ENCODE peak calls at places on chromosomes 5 and 9, in seven cellular contexts. One of them, this sample, is unnamed.
A peak's percentile ranks its signal among the peaks of the same experiment; 100 is the strongest.

GRCh38 chr5:16886366-16886736 is 49.7 kb downstream of the MYO10 start:
- DNase-seq in HepG2: no peak
- DNase-seq in body of pancreas: no peak
- DNase-seq in A549: no peak
- DNase-seq in transverse colon: no peak
- DNase-seq in uterus: peak; percentile 40
- DNase-seq in K562: no peak
- DNase-seq in this sample: peak; percentile 54

GRCh38 chr5:113612060-113612496 is 98.6 kb downstream of the YTHDC2 start:
- DNase-seq in HepG2: peak; percentile 7
- DNase-seq in uterus: no peak
- DNase-seq in K562: peak; percentile 39
- DNase-seq in A549: peak; percentile 41
- DNase-seq in transverse colon: no peak
- DNase-seq in body of pancreas: no peak
- DNase-seq in this sample: no peak

GRCh38 chr9:80191108-80191507 is 619.3 kb downstream of the TLE4 start:
- DNase-seq in uterus: no peak
- DNase-seq in HepG2: no peak
- DNase-seq in transverse colon: no peak
- DNase-seq in A549: no peak
- DNase-seq in body of pancreas: no peak
- DNase-seq in K562: no peak
- DNase-seq in this sample: no peak

GRCh38 chr5:54288568-54289217 is 21.7 kb downstream of the ARL15 start:
- DNase-seq in body of pancreas: no peak
- DNase-seq in K562: no peak
- DNase-seq in transverse colon: no peak
- DNase-seq in A549: no peak
- DNase-seq in HepG2: no peak
- DNase-seq in uterus: no peak
- DNase-seq in this sample: no peak

GRCh38 chr9:94630281-94630680 is 9.0 kb downstream of the FBP1 start:
- DNase-seq in uterus: no peak
- DNase-seq in A549: no peak
- DNase-seq in body of pancreas: no peak
- DNase-seq in transverse colon: no peak
- DNase-seq in K562: no peak
- DNase-seq in HepG2: no peak
- DNase-seq in this sample: no peak

GRCh38 chr5:102760815-102761214 is 5.7 kb downstream of the PAM start:
- DNase-seq in A549: no peak
- DNase-seq in HepG2: no peak
- DNase-seq in uterus: no peak
- DNase-seq in body of pancreas: no peak
- DNase-seq in K562: no peak
- DNase-seq in transverse colon: no peak
- DNase-seq in this sample: no peak

GRCh38 chr9:130707225-130707976 is 13.8 kb downstream of the EXOSC2 start:
- DNase-seq in A549: peak; percentile 33
- DNase-seq in uterus: peak; percentile 52
- DNase-seq in HepG2: peak; percentile 63
- DNase-seq in transverse colon: peak; percentile 76
- DNase-seq in body of pancreas: peak; percentile 81
- DNase-seq in K562: peak; percentile 75
- DNase-seq in this sample: peak; percentile 77

GRCh38 chr9:113664176-113664875 is 200.8 kb downstream of the RGS3 start:
- DNase-seq in HepG2: no peak
- DNase-seq in A549: no peak
- DNase-seq in K562: no peak
- DNase-seq in transverse colon: no peak
- DNase-seq in body of pancreas: no peak
- DNase-seq in uterus: no peak
- DNase-seq in this sample: no peak

GRCh38 chr5:131536211-131536826 is 98.7 kb downstream of the RAPGEF6 start:
- DNase-seq in uterus: no peak
- DNase-seq in body of pancreas: no peak
- DNase-seq in HepG2: no peak
- DNase-seq in transverse colon: no peak
- DNase-seq in A549: no peak
- DNase-seq in K562: peak; percentile 28
- DNase-seq in this sample: no peak

GRCh38 chr5:139636975-139637408 is 11.2 kb upstream of the CXXC5 start:
- DNase-seq in uterus: no peak
- DNase-seq in A549: no peak
- DNase-seq in K562: peak; percentile 70
- DNase-seq in transverse colon: no peak
- DNase-seq in HepG2: no peak
- DNase-seq in body of pancreas: no peak
- DNase-seq in this sample: no peak

GRCh38 chr9:73009649-73010288 is 56.9 kb upstream of the ALDH1A1 start:
- DNase-seq in HepG2: no peak
- DNase-seq in uterus: no peak
- DNase-seq in transverse colon: no peak
- DNase-seq in K562: peak; percentile 83
- DNase-seq in A549: no peak
- DNase-seq in body of pancreas: no peak
- DNase-seq in this sample: no peak

GRCh38 chr5:137491121-137491520 is 8.0 kb downstream of the SPOCK1 start:
- DNase-seq in HepG2: no peak
- DNase-seq in A549: no peak
- DNase-seq in K562: no peak
- DNase-seq in transverse colon: no peak
- DNase-seq in body of pancreas: no peak
- DNase-seq in uterus: no peak
- DNase-seq in this sample: no peak

GRCh38 chr9:91536211-91536691 is 112.6 kb upstream of the NFIL3 start:
- DNase-seq in uterus: no peak
- DNase-seq in transverse colon: peak; percentile 72
- DNase-seq in body of pancreas: no peak
- DNase-seq in HepG2: peak; percentile 41
- DNase-seq in K562: no peak
- DNase-seq in A549: peak; percentile 44
- DNase-seq in this sample: no peak

GRCh38 chr5:126454081-126454480 is 30.9 kb downstream of the GRAMD2B start:
- DNase-seq in transverse colon: no peak
- DNase-seq in HepG2: no peak
- DNase-seq in K562: no peak
- DNase-seq in body of pancreas: no peak
- DNase-seq in A549: no peak
- DNase-seq in uterus: no peak
- DNase-seq in this sample: peak; percentile 70

GRCh38 chr9:82558855-82559615 is 503.9 kb downstream of the RASEF start:
- DNase-seq in A549: no peak
- DNase-seq in K562: no peak
- DNase-seq in HepG2: peak; percentile 33
- DNase-seq in transverse colon: no peak
- DNase-seq in body of pancreas: peak; percentile 47
- DNase-seq in uterus: no peak
- DNase-seq in this sample: no peak

GRCh38 chr9:85521331-85522197 is 220.2 kb downstream of the AGTPBP1 start:
- DNase-seq in A549: no peak
- DNase-seq in transverse colon: no peak
- DNase-seq in uterus: no peak
- DNase-seq in HepG2: no peak
- DNase-seq in body of pancreas: no peak
- DNase-seq in K562: no peak
- DNase-seq in this sample: no peak

GRCh38 chr9:137298401-137298982 is 3.6 kb downstream of the NRARP start:
- DNase-seq in K562: no peak
- DNase-seq in transverse colon: peak; percentile 76
- DNase-seq in HepG2: no peak
- DNase-seq in uterus: no peak
- DNase-seq in body of pancreas: no peak
- DNase-seq in A549: no peak
- DNase-seq in this sample: no peak
- TF ChIP-seq POLR2A in K562: no peak
- TF ChIP-seq POLR2A in transverse colon: peak; percentile 70
- TF ChIP-seq POLR2A in HepG2: no peak
- TF ChIP-seq POLR2A in uterus: no peak
- TF ChIP-seq POLR2A in body of pancreas: no peak
- TF ChIP-seq POLR2A in A549: no peak
- TF ChIP-seq POLR2A in this sample: no peak

GRCh38 chr9:3735251-3735650 is 209.4 kb upstream of the RFX3 start:
- DNase-seq in A549: no peak
- DNase-seq in K562: no peak
- DNase-seq in HepG2: no peak
- DNase-seq in uterus: no peak
- DNase-seq in transverse colon: no peak
- DNase-seq in body of pancreas: no peak
- DNase-seq in this sample: no peak

GRCh38 chr9:3732077-3733038 is 206.6 kb upstream of the RFX3 start:
- DNase-seq in A549: peak; percentile 78
- DNase-seq in K562: peak; percentile 50
- DNase-seq in transverse colon: peak; percentile 41
- DNase-seq in uterus: peak; percentile 40
- DNase-seq in body of pancreas: peak; percentile 28
- DNase-seq in HepG2: peak; percentile 70
- DNase-seq in this sample: peak; percentile 61

GRCh38 chr9:3733039-3733408 is 207.2 kb upstream of the RFX3 start:
- DNase-seq in uterus: no peak
- DNase-seq in K562: no peak
- DNase-seq in body of pancreas: no peak
- DNase-seq in transverse colon: no peak
- DNase-seq in A549: no peak
- DNase-seq in HepG2: no peak
- DNase-seq in this sample: no peak

GRCh38 chr9:3736186-3736585 is 210.4 kb upstream of the RFX3 start:
- DNase-seq in K562: no peak
- DNase-seq in A549: no peak
- DNase-seq in transverse colon: no peak
- DNase-seq in uterus: no peak
- DNase-seq in body of pancreas: no peak
- DNase-seq in HepG2: no peak
- DNase-seq in this sample: no peak

DNA sequence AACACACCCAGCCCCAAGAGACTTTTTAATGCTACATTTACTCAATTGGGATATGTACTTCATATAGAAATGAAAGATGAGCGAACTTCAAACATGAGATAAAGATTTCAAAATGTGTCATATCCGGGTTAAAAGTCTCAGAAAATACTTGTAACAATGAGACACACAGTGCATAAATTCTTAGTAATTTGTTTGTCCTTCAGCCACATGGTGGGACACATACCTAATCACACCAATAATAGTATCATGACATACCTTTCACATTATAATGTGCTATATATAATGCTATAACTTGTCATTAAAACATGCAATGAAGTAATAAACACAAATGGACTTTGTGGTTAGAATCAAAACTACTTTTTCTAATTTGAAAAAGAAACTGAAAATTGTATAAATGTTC is 204.7 kb upstream of the RFX3 start:
- DNase-seq in body of pancreas: no peak
- DNase-seq in K562: no peak
- DNase-seq in A549: no peak
- DNase-seq in HepG2: no peak
- DNase-seq in transverse colon: no peak
- DNase-seq in uterus: no peak
- DNase-seq in this sample: no peak
- H3K4me3 ChIP-seq in body of pancreas: no peak overlapping the region
- H3K4me3 ChIP-seq in K562: no peak overlapping the region
- H3K4me3 ChIP-seq in A549: no peak overlapping the region
- H3K4me3 ChIP-seq in HepG2: no peak overlapping the region
- H3K4me3 ChIP-seq in transverse colon: no peak overlapping the region
- H3K4me3 ChIP-seq in uterus: no peak overlapping the region
- H3K4me3 ChIP-seq in this sample: no peak overlapping the region

GRCh38 chr5:149402291-149402690 is 23.2 kb upstream of the IL17B start:
- DNase-seq in HepG2: no peak
- DNase-seq in K562: no peak
- DNase-seq in body of pancreas: no peak
- DNase-seq in transverse colon: no peak
- DNase-seq in uterus: no peak
- DNase-seq in A549: no peak
- DNase-seq in this sample: no peak

GRCh38 chr5:149403923-149404745 is 25.0 kb upstream of the IL17B start:
- DNase-seq in A549: peak; percentile 21
- DNase-seq in transverse colon: no peak
- DNase-seq in uterus: no peak
- DNase-seq in K562: no peak
- DNase-seq in body of pancreas: no peak
- DNase-seq in HepG2: no peak
- DNase-seq in this sample: no peak

GRCh38 chr5:149397530-149397929 is 18.4 kb upstream of the IL17B start:
- DNase-seq in A549: no peak
- DNase-seq in transverse colon: no peak
- DNase-seq in HepG2: no peak
- DNase-seq in body of pancreas: no peak
- DNase-seq in uterus: peak; percentile 71
- DNase-seq in K562: no peak
- DNase-seq in this sample: no peak

GRCh38 chr5:149399775-149400174 is 20.7 kb upstream of the IL17B start:
- DNase-seq in transverse colon: no peak
- DNase-seq in K562: no peak
- DNase-seq in HepG2: no peak
- DNase-seq in A549: no peak
- DNase-seq in body of pancreas: no peak
- DNase-seq in uterus: no peak
- DNase-seq in this sample: no peak

GRCh38 chr5:149400304-149400703 is 21.2 kb upstream of the IL17B start:
- DNase-seq in A549: no peak
- DNase-seq in HepG2: peak; percentile 42
- DNase-seq in body of pancreas: no peak
- DNase-seq in uterus: no peak
- DNase-seq in K562: peak; percentile 88
- DNase-seq in transverse colon: no peak
- DNase-seq in this sample: no peak
- H3K4me1 ChIP-seq in A549: peaks cover 19% of the 10 kb centered on the region
- H3K4me1 ChIP-seq in HepG2: peaks cover 32% of the 10 kb centered on the region
- H3K4me1 ChIP-seq in body of pancreas: no peaks in the 10 kb centered on the region
- H3K4me1 ChIP-seq in uterus: peaks cover 9% of the 10 kb centered on the region
- H3K4me1 ChIP-seq in K562: peaks cover 15% of the 10 kb centered on the region
- H3K4me1 ChIP-seq in transverse colon: peaks cover 27% of the 10 kb centered on the region
- H3K4me1 ChIP-seq in this sample: peaks cover 15% of the 10 kb centered on the region

DNA sequence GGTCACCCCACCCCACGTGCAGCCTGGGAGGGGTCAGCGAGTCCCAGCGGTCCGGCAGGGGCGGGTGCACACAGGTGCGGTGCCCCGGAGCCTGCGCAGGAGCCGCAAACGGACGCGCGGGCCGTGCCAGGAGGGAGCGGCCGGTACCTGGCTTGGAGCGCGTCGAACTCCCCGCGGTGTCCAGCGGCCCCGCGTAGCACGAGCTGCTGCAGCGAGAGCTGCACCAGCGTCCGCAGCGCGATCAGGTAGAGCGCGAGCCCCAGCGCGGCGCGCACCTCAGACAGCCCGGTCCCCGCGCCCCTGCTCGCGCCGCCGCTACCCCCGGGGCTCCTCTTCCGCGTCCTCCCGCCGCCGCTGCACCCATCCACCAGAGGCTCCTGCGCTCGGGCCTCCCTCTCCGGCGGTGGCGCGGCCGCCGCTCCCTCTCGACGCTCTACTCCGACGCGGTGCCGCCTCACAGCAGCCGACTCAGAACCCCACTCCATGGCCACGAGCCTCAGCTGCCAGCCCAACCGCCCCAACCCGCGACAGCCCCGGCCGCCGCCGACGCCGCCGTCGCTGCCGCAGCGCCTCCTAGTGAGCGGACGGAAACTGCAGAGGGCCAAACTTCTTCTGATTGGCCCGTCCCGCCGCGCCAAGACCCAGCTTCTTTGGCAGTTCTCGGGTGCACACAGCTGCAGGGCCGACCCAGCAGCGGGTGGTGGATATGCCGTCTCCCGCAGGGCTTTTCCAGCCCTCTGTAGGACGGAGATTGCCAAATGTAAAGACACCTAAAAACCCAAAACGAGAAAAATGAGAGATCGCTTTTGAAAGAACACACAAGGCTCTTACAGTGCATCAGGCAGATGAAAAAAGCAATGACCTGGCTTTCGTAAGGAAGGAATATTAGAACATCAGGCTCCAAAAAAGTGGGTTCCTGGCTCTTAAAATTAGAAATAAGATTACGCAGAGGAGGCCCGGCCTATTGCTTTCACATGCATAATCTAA is at the start of gene ERMP1:
- DNase-seq in K562: peak; percentile 85
- DNase-seq in A549: peak; percentile 88
- DNase-seq in uterus: peak; percentile 91
- DNase-seq in body of pancreas: peak; percentile 91
- DNase-seq in transverse colon: peak; percentile 92
- DNase-seq in HepG2: peak; percentile 71
- DNase-seq in this sample: peak; percentile 91
- TF ChIP-seq POLR2A in K562: peak; percentile 78
- TF ChIP-seq POLR2A in A549: peak; percentile 75
- TF ChIP-seq POLR2A in uterus: peak; percentile 54
- TF ChIP-seq POLR2A in body of pancreas: peak; percentile 79
- TF ChIP-seq POLR2A in transverse colon: peak; percentile 88
- TF ChIP-seq POLR2A in HepG2: peak; percentile 74
- TF ChIP-seq POLR2A in this sample: no peak

This sample was measured in testis.